ENCODE peak calls at places on chromosomes 1 and 21, in seven cellular contexts. K is stomach, T is prostate gland, W is A549, J is body of pancreas, D is K562, M is uterus. P is an unnamed sample. For H3K4me1, the result is how much of the 10 kb centered on the place peaks cover.

GRCh38 chr1:54995013-54995760 is 3.5 kb upstream of the BSND start:
- DNase-seq in D (no peak), J (no peak), M (no peak), W (no peak), K (no peak), T (no peak), P (no peak)

GRCh38 chr1:228416217-228416971 is at the start of gene TRIM17:
- DNase-seq in J (peak), K (no peak), M (no peak), T (no peak), W (no peak), D (peak), P (no peak)

GRCh38 chr1:112904071-112904830 is 51.7 kb downstream of the SLC16A1 start:
- DNase-seq in D (no peak), W (no peak), K (no peak), M (no peak), T (no peak), J (no peak), P (no peak)

GRCh38 chr1:198794498-198794897 is 155.7 kb downstream of the PTPRC start:
- DNase-seq in J (no peak), T (no peak), M (no peak), W (no peak), K (no peak), D (no peak), P (no peak)

GRCh38 chr1:200483491-200484143 is 73.8 kb upstream of the ZNF281 start:
- DNase-seq in W (peak), D (peak), T (no peak), J (peak), M (no peak), K (peak), P (no peak)

GRCh38 chr1:161017756-161018630 is 3.0 kb downstream of the F11R start:
- DNase-seq in K (no peak), T (no peak), D (no peak), W (no peak), J (no peak), M (no peak), P (no peak)

GRCh38 chr21:16587141-16587570 is 857.4 kb downstream of the USP25 start:
- DNase-seq in T (peak), J (peak), W (peak), D (no peak), M (peak), K (peak), P (no peak)

GRCh38 chr1:31416101-31416736 is 3.2 kb downstream of the SERINC2 start:
- DNase-seq in M (no peak), J (peak), D (no peak), K (peak), T (peak), W (no peak), P (no peak)

GRCh38 chr1:212288614-212289013 is 3.4 kb downstream of the PPP2R5A start:
- DNase-seq in J (no peak), D (no peak), T (no peak), W (no peak), M (no peak), K (no peak), P (no peak)

GRCh38 chr1:37474051-37474696 is at the start of gene ZC3H12A:
- DNase-seq in T (peak), J (peak), W (peak), K (peak), M (peak), D (peak), P (peak)
- TF ChIP-seq POLR2A in T (peak), J (peak), W (peak), K (peak), M (peak), D (peak), P (peak)

GRCh38 chr1:159307338-159307737 is 5.2 kb downstream of the FCER1A start:
- DNase-seq in J (no peak), D (no peak), W (no peak), K (no peak), T (no peak), M (no peak), P (no peak)

GRCh38 chr1:159296697-159297375 is 5.3 kb upstream of the FCER1A start:
- DNase-seq in W (no peak), M (no peak), K (no peak), J (no peak), D (no peak), T (no peak), P (no peak)

DNA sequence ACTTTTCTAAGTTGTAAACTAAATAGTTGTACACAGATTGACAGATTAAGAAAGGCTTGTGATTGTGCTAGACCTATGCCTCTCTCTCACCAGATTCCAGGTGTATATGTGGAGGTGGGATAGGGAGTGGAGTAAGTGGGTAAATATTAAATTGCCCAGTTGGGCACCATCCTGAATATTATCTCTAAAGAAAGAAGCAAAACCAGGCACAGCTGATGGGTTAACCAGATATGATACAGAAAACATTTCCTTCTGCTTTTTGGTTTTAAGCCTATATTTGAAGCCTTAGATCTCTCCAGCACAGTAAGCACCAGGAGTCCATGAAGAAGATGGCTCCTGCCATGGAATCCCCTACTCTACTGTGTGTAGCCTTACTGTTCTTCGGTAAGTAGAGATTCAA is at the start of gene FCER1A:
- DNase-seq in T (no peak), K (no peak), W (no peak), M (no peak), D (no peak), J (no peak), P (no peak)
- H3K4me3 ChIP-seq in T (no peak), K (no peak), W (no peak), M (no peak), D (no peak), J (no peak), P (no peak)

DNA sequence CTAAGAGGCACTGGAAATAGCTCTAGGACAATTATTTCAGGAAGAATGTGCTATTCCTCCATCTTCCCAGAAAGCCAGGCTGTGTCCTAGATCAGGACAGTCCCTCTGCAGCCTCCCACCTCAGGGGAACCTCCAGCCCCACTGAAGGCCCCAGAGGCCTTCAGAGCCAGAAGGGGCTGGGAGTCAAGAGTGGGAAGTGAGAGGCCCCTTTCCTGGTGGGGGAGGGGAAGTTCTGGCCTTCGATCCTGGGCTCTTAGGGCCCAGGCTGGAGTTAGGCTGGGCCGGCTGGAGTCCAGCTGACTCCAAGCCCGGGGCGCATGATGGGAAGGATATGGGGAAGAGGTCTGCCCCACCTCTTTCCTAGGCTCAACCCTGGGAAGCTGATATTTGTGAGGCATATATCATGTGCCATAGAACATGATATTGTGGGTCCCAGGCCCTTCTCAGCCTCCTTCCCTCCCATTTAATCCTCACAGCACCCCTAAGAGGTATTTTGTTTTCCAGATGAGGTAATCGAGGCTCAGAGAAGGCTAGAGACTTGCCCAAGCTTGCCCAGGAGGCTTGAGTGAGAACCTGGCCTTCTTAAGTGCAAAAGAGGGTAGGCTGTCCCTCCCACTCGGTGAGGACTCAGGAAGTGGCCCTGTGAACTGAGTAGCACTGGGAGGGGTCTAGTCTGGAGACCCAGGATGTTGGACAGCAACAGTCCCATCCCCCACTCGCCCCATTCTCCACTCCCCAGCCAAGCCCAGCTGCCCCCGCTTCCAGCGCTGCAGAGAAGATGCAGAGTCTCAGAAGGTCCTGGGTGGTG is 18.6 kb upstream of the HSPG2 start:
- DNase-seq in K (no peak), T (no peak), D (no peak), W (no peak), J (no peak), M (peak), P (no peak)
- H3K4me1 ChIP-seq in K (under half), T (under half), D (under half), W (under half), J (under half), M (under half), P (under half)

GRCh38 chr1:247639381-247639981 is 34.1 kb downstream of the OR2G3 start:
- DNase-seq in T (peak), K (peak), D (peak), M (peak), J (peak), W (no peak), P (no peak)
- TF ChIP-seq POLR2A in T (no peak), K (no peak), D (no peak), M (peak), J (peak), W (no peak), P (no peak)

GRCh38 chr1:173204693-173205092 is 2.4 kb downstream of the TNFSF4 start:
- DNase-seq in K (no peak), J (no peak), M (no peak), D (no peak), W (no peak), T (no peak), P (no peak)

GRCh38 chr1:173208146-173208545 is 1.0 kb upstream of the TNFSF4 start:
- DNase-seq in K (no peak), T (no peak), J (no peak), M (no peak), D (no peak), W (no peak), P (no peak)

GRCh38 chr1:173208868-173209267 is 1.7 kb upstream of the TNFSF4 start:
- DNase-seq in K (no peak), D (no peak), M (no peak), W (no peak), T (no peak), J (no peak), P (no peak)

GRCh38 chr1:173205146-173206051 is 1.7 kb downstream of the TNFSF4 start:
- DNase-seq in M (peak), W (no peak), T (no peak), K (no peak), D (no peak), J (peak), P (no peak)

GRCh38 chr1:173206816-173207595 is at the start of gene TNFSF4:
- DNase-seq in W (no peak), D (no peak), K (no peak), T (no peak), J (peak), M (peak), P (no peak)
- H3K4me3 ChIP-seq in W (no peak), D (no peak), K (peak), T (no peak), J (no peak), M (no peak), P (no peak)

GRCh38 chr1:2481885-2482284 is 5.8 kb downstream of the PLCH2 start:
- DNase-seq in M (no peak), K (peak), W (no peak), J (no peak), D (no peak), T (no peak), P (no peak)
- H3K4me1 ChIP-seq in M (under half), K (under half), W (under half), J (under half), D (under half), T (under half), P (under half)

DNA sequence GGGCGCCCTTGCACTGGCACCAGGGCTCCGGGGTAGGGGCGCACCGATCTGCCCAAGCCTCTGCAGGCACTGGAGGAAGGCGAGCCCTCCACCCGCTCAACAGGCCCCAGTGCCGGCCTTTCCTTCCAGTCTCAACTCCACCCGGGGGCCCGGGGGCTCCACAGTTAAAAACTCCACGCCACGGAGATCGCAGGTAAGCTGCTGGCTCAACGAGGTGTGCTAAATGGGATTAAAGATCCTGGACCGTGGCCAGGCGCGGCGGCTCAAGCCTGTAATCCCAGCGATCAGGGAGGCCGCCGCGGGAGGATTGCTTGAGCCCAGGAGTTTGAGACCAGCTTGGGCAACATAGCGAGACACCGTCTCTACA is 536 bp downstream of the HSF2BP start:
- DNase-seq in J (peak), W (no peak), D (no peak), K (no peak), M (peak), T (no peak), P (no peak)
- TF ChIP-seq POLR2A in J (no peak), W (no peak), D (no peak), K (no peak), M (no peak), T (no peak), P (no peak)

DNA sequence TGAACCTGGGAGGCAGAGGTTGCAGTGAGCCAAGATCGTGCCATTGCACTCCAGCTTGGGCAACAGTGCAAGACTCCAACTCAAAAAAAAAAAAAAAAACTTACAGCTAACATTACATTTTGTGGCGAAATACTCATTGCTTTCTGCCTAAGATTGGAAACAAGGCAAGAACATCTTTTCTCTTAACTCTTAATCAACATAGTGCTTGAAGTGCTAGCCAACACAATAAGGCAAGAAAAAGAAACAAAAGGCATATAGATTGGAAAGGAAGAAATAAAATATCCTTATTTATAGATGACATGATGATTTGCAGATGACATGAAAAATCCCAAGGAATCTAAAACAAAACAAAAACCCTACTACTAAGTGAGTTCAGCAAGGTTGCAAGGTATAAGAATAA is 24.6 kb upstream of the GJA9 start:
- DNase-seq in K (no peak), T (no peak), D (no peak), W (no peak), M (no peak), J (no peak), P (no peak)
- H3K4me3 ChIP-seq in K (no peak), T (no peak), D (no peak), W (no peak), M (no peak), J (no peak), P (no peak)